ENCODE peak calls at places on chromosomes 16 and 17, in eight cellular contexts. Y is mucosa of descending colon; U is GM12892; N is CD8-positive, alpha-beta memory T cell; G is NCI-H1436; K is foreskin keratinocyte; P is HFF-Myc; A is stomach. D is an unnamed sample.
A peak's percentile ranks its signal among the peaks of the same experiment; 100 is the strongest.

GRCh38 chr17:69870751-69871199 is 204.2 kb upstream of the KCNJ16 start:
- DNase-seq in Y (no peak), U (no peak), N (no peak), G (no peak), K (peak; percentile 54), P (peak; percentile 89), A (no peak), D (no peak)

GRCh38 chr16:55876854-55877253 is 1.7 kb upstream of the CES5A start:
- DNase-seq in Y (no peak), U (no peak), N (no peak), G (no peak), K (no peak), P (no peak), A (no peak), D (no peak)

GRCh38 chr16:56932588-56933265 is 785 bp downstream of the HERPUD1 start:
- DNase-seq in Y (peak; percentile 84), U (no peak), N (peak; percentile 15), G (peak; percentile 17), K (no peak), P (no peak), A (peak; percentile 80), D (peak; percentile 87)

GRCh38 chr17:7280519-7281073 is 922 bp upstream of the SLC2A4 start:
- DNase-seq in Y (peak; percentile 93), U (peak; percentile 81), N (peak; percentile 77), G (peak; percentile 53), K (peak; percentile 77), P (peak; percentile 76), A (peak; percentile 87), D (peak; percentile 83)

GRCh38 chr16:2691491-2692248 is 9.3 kb downstream of the KCTD5 start:
- DNase-seq in Y (no peak), U (peak; percentile 1), N (no peak), G (no peak), K (no peak), P (no peak), A (peak; percentile 80), D (peak; percentile 47)

GRCh38 chr16:87417511-87417910 is 25.4 kb downstream of the MAP1LC3B start:
- DNase-seq in Y (no peak), U (no peak), N (no peak), G (no peak), K (no peak), P (no peak), A (no peak), D (no peak)

GRCh38 chr17:29019475-29020181 is 13.8 kb upstream of the SEZ6 start:
- DNase-seq in Y (no peak), U (no peak), N (no peak), G (peak; percentile 59), K (no peak), P (no peak), A (peak; percentile 31), D (no peak)

GRCh38 chr17:68443974-68444464 is 13.3 kb downstream of the WIPI1 start:
- DNase-seq in Y (no peak), U (no peak), N (no peak), G (no peak), K (no peak), P (no peak), A (no peak), D (no peak)

GRCh38 chr17:77716289-77716929 is 242.1 kb upstream of the TNRC6C start:
- DNase-seq in Y (no peak), U (no peak), N (no peak), G (no peak), K (no peak), P (no peak), A (no peak), D (no peak)

GRCh38 chr16:9840761-9841665 is 341.2 kb downstream of the GRIN2A start:
- DNase-seq in Y (no peak), U (no peak), N (no peak), G (no peak), K (no peak), P (no peak), A (no peak), D (no peak)

D was measured in gastrocnemius medialis.